ENCODE peak calls at places on chromosomes 1 and 21, in four cellular contexts. E is HL-60, J is brain microvascular endothelial cell, M is glutamatergic neuron. Q is an unnamed sample.

GRCh38 chr1:28282426-28283407 is 23.4 kb downstream of the SESN2 start:
- DNase-seq in E (peak; percentile 44), J (no peak), M (no peak), Q (no peak)

GRCh38 chr1:60988827-60989363 is 93.5 kb upstream of the NFIA start:
- DNase-seq in E (no peak), J (no peak), M (no peak), Q (no peak)

GRCh38 chr1:94090761-94091160 is 30.2 kb downstream of the ABCA4 start:
- DNase-seq in E (no peak), J (no peak), M (no peak), Q (no peak)

GRCh38 chr1:54866801-54867716 is 19.9 kb downstream of the DHCR24 start:
- DNase-seq in E (no peak), J (no peak), M (no peak), Q (no peak)

GRCh38 chr1:178121883-178122282 is 28.0 kb downstream of the RASAL2 start:
- DNase-seq in E (no peak), J (no peak), M (no peak), Q (no peak)

GRCh38 chr21:44793269-44794030 is 8.2 kb downstream of the UBE2G2 start:
- DNase-seq in E (no peak), J (peak; percentile 39), M (peak; percentile 67), Q (no peak)

GRCh38 chr1:208461680-208462079 is 217.5 kb upstream of the PLXNA2 start:
- DNase-seq in E (no peak), J (no peak), M (no peak), Q (no peak)

GRCh38 chr21:46082638-46083270 is 15.2 kb upstream of the COL6A2 start:
- DNase-seq in E (no peak), J (no peak), M (no peak), Q (no peak)

GRCh38 chr1:155479205-155479604 is 83.4 kb downstream of the ASH1L start:
- DNase-seq in E (no peak), J (peak; percentile 68), M (no peak), Q (no peak)

GRCh38 chr1:205477121-205477758 is 21.4 kb upstream of the BLACAT1 start:
- DNase-seq in E (no peak), J (no peak), M (no peak), Q (no peak)

GRCh38 chr21:45580576-45581321 is 38.5 kb upstream of the SLC19A1 start:
- DNase-seq in E (no peak), J (no peak), M (no peak), Q (no peak)

GRCh38 chr1:220184503-220184902 is 87.8 kb downstream of the RAB3GAP2 start:
- DNase-seq in E (no peak), J (no peak), M (no peak), Q (no peak)

GRCh38 chr1:220186752-220187151 is 85.5 kb downstream of the RAB3GAP2 start:
- DNase-seq in E (no peak), J (no peak), M (no peak), Q (no peak)

GRCh38 chr1:220189750-220190347 is 82.4 kb downstream of the RAB3GAP2 start:
- DNase-seq in E (no peak), J (no peak), M (no peak), Q (no peak)
- TF ChIP-seq CTCF in E (peak; percentile 15), J (peak; percentile 44), M (peak; percentile 41), Q (peak; percentile 58)

GRCh38 chr1:157135070-157135469 is 3.1 kb downstream of the ETV3 start:
- DNase-seq in E (no peak), J (no peak), M (no peak), Q (no peak)
- TF ChIP-seq CTCF in E (no peak), J (no peak), M (no peak), Q (no peak)

DNA sequence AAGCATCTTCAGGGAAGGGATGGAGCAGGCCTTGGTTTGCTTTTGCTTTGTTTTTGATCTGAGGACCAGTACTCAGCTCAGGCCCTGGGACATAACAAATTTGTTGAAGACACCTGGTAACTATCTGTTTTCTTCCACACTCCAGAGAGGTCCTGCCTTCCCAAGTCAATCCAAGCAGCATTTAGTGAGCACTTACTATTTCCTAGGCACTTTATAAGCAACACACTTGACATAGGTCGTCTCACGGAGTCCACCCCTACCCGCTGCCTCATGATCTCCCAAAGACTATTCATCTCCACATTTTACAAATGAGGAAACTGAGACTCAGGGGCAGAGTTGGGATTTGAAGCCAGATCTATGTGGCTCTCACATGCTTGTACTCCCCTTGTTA is 14.4 kb upstream of the EPHA2 start:
- DNase-seq in E (no peak), J (no peak), M (no peak), Q (no peak)
- TF ChIP-seq CTCF in E (no peak), J (no peak), M (no peak), Q (no peak)

GRCh38 chr1:221742555-221743415 is 896 bp upstream of the DUSP10 start:
- DNase-seq in E (peak; percentile 57), J (peak; percentile 53), M (peak; percentile 88), Q (peak; percentile 90)
- TF ChIP-seq CTCF in E (no peak), J (peak; percentile 3), M (no peak), Q (peak; percentile 53)

DNA sequence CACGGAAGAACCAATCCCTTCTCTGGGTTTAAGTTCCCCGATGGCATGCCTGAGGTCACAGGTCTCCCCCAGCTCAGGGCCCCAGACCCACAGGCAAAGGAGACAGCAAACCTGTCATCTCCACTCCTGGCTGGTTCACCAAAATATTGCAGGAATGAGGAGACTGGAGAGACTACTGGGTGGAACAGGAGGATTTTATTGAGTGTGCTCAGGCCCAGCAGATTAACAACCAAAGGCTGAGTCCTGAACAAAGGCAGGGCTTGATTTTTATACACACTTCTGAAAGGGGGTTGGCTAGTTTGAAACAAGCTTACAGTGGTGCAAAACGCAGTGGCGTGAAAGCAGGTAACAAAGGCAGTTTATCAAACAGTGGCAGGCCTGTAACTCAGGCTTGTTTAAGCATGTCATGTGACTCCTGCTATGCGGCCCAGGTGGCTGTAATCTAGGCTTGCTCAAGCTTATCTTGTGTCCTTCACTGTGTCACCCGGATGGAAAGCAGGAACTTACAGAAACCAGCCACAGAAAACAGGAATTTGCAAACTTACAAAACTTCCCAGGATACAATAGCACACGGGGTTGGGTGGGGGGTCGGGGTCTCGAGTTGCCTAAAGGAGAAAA is 27.4 kb upstream of the KCNJ15 start:
- DNase-seq in E (peak; percentile 13), J (no peak), M (no peak), Q (no peak)
- TF ChIP-seq CTCF in E (no peak), J (no peak), M (no peak), Q (no peak)

GRCh38 chr1:230860617-230861384 is 7.5 kb downstream of the C1orf198 start:
- DNase-seq in E (no peak), J (no peak), M (no peak), Q (no peak)
- TF ChIP-seq CTCF in E (no peak), J (peak; percentile 7), M (no peak), Q (no peak)

DNA sequence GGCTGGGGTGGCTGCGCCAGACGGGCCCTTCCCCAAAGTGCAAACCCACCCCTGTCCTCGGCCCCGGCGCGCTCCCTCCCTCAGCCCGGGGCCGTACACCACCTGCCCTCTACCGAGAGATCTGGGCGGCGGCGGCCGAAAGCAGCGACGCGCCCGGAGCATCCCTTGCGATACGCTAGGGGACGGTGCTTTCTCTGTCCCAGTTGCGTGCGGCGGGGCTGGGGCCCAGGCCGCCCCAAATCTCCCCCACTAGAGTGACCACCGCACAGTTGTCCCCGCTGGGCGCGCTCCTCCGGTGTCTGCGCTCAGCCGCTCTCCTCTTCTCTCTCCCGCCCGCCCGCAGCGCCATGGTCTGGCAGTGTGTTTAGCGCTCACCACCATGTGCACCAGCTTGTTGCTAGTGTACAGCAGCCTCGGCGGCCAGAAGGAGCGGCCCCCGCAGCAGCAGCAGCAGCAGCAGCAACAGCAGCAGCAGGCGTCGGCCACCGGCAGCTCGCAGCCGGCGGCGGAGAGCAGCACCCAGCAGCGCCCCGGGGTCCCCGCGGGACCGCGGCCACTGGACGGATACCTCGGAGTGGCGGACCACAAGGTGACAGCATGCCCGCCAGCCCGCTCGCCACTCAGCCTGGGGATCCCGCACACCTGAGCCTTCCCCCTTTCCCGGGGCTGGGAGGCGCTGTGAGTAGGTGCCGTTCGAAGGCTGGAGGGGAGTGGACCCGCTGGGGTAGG is 1.0 kb downstream of the ST6GALNAC5 start:
- DNase-seq in E (no peak), J (peak; percentile 8), M (peak; percentile 77), Q (no peak)
- TF ChIP-seq CTCF in E (no peak), J (peak; percentile 37), M (no peak), Q (no peak)

GRCh38 chr1:212915245-212916091 is 34.9 kb upstream of the VASH2 start:
- DNase-seq in E (no peak), J (peak; percentile 31), M (no peak), Q (no peak)
- TF ChIP-seq CTCF in E (peak; percentile 10), J (peak; percentile 61), M (peak; percentile 36), Q (no peak)

GRCh38 chr1:232599178-232600041 is 30.5 kb downstream of the SIPA1L2 start:
- DNase-seq in E (no peak), J (no peak), M (no peak), Q (no peak)

GRCh38 chr1:232600430-232601258 is 29.3 kb downstream of the SIPA1L2 start:
- DNase-seq in E (no peak), J (no peak), M (no peak), Q (no peak)

GRCh38 chr1:232598837-232599177 is 31.1 kb downstream of the SIPA1L2 start:
- DNase-seq in E (no peak), J (no peak), M (no peak), Q (no peak)

GRCh38 chr1:232598133-232598532 is 31.8 kb downstream of the SIPA1L2 start:
- DNase-seq in E (no peak), J (no peak), M (no peak), Q (no peak)

DNA sequence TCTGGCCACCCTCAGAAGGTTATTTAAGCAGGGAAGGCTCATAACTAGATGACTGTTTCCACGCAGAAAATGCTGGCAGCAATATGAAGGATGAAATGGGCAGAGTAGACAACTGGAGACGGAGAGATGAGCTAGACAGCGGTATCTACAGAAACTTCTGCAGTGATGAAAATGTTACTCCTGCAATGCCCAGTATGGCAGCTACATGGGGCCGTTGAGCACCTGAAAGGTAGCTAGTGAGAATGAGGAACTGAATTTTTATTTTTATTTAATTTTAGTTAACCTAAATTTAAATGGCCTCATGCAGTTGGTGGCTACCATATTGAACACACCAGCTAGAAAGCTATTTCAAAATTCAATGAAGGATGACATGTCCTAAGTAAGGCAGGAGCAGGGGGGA is 27.3 kb downstream of the SIPA1L2 start:
- DNase-seq in E (no peak), J (no peak), M (no peak), Q (no peak)
- TF ChIP-seq CTCF in E (peak; percentile 13), J (peak; percentile 43), M (peak; percentile 36), Q (peak; percentile 33)

GRCh38 chr1:27161594-27161993 is 6.7 kb upstream of the SLC9A1 start:
- DNase-seq in E (peak; percentile 34), J (no peak), M (no peak), Q (no peak)
- TF ChIP-seq CTCF in E (no peak), J (no peak), M (no peak), Q (no peak)

Q was measured in CD14-positive monocyte.